ENCODE peak calls at places on chromosomes 12 and 14, in six cellular contexts. E is Daoy, L is tibial artery, U is HCT116, N is RPMI7951, C is HEK293T. K is an unnamed sample.

GRCh38 chr12:52338241-52338960 is 17.2 kb upstream of the KRT83 start:
- DNase-seq in E (no peak), L (no peak), U (no peak), N (no peak), C (no peak), K (peak)

GRCh38 chr12:40325349-40325960 is 100.7 kb downstream of the LRRK2 start:
- DNase-seq in E (peak), L (no peak), U (peak), N (peak), C (peak), K (no peak)

GRCh38 chr14:70177092-70177491 is 11.7 kb downstream of the SLC8A3 start:
- DNase-seq in E (no peak), L (no peak), U (no peak), N (no peak), C (no peak), K (no peak)

GRCh38 chr14:29463727-29464370 is 463.8 kb downstream of the PRKD1 start:
- DNase-seq in E (peak), L (no peak), U (no peak), N (no peak), C (peak), K (no peak)

GRCh38 chr14:105436891-105437722 is 17.5 kb downstream of the MTA1 start:
- DNase-seq in E (no peak), L (no peak), U (no peak), N (no peak), C (no peak), K (no peak)

GRCh38 chr12:6919588-6919987 is 5.2 kb downstream of the ENO2 start:
- DNase-seq in E (no peak), L (no peak), U (no peak), N (no peak), C (no peak), K (no peak)

GRCh38 chr14:66507181-66507721 is 696 bp upstream of the GPHN start:
- DNase-seq in E (no peak), L (no peak), U (peak), N (no peak), C (no peak), K (no peak)

GRCh38 chr12:1644523-1645438 is 15.8 kb downstream of the WNT5B start:
- DNase-seq in E (peak), L (peak), U (no peak), N (peak), C (no peak), K (no peak)

GRCh38 chr12:65420941-65421340 is 142.5 kb downstream of the MSRB3 start:
- DNase-seq in E (no peak), L (no peak), U (no peak), N (peak), C (no peak), K (no peak)

GRCh38 chr12:70719672-70720420 is 82.6 kb upstream of the PTPRB start:
- DNase-seq in E (peak), L (peak), U (no peak), N (peak), C (peak), K (no peak)

GRCh38 chr12:89040146-89040964 is 311.9 kb downstream of the DUSP6 start:
- DNase-seq in E (peak), L (no peak), U (no peak), N (peak), C (peak), K (no peak)

GRCh38 chr12:11901687-11902524 is 168.8 kb upstream of the BCL2L14 start:
- DNase-seq in E (no peak), L (no peak), U (no peak), N (no peak), C (no peak), K (no peak)

GRCh38 chr12:6336859-6337744 is 4.8 kb downstream of the TNFRSF1A start:
- DNase-seq in E (peak), L (no peak), U (no peak), N (peak), C (no peak), K (no peak)

GRCh38 chr12:99959549-99960170 is 25.1 kb downstream of the ANKS1B start:
- DNase-seq in E (peak), L (no peak), U (no peak), N (no peak), C (no peak), K (no peak)

GRCh38 chr14:41785696-41786095 is 179.0 kb downstream of the LRFN5 start:
- DNase-seq in E (peak), L (no peak), U (no peak), N (no peak), C (peak), K (no peak)

GRCh38 chr14:56057071-56057865 is 60.9 kb upstream of the PELI2 start:
- DNase-seq in E (no peak), L (no peak), U (no peak), N (no peak), C (no peak), K (no peak)

GRCh38 chr12:78118036-78118435 is 287.3 kb downstream of the NAV3 start:
- DNase-seq in E (no peak), L (no peak), U (no peak), N (no peak), C (peak), K (no peak)

GRCh38 chr12:104763163-104763805 is 194.8 kb downstream of the SLC41A2 start:
- DNase-seq in E (peak), L (no peak), U (no peak), N (peak), C (no peak), K (no peak)

GRCh38 chr14:77221241-77221871 is 39.8 kb downstream of the TMEM63C start:
- DNase-seq in E (no peak), L (no peak), U (no peak), N (no peak), C (no peak), K (no peak)

GRCh38 chr12:105317942-105318614 is 12.4 kb upstream of the C12orf75 start:
- DNase-seq in E (no peak), L (no peak), U (no peak), N (peak), C (no peak), K (no peak)

GRCh38 chr12:95213928-95214327 is 3.3 kb downstream of the FGD6 start:
- DNase-seq in E (no peak), L (no peak), U (no peak), N (no peak), C (no peak), K (no peak)

GRCh38 chr12:106487664-106488063 is 95.1 kb upstream of the RFX4 start:
- DNase-seq in E (no peak), L (no peak), U (no peak), N (no peak), C (no peak), K (no peak)

GRCh38 chr12:127810026-127810425 is 456.9 kb upstream of the TMEM132C start:
- DNase-seq in E (peak), L (no peak), U (no peak), N (peak), C (no peak), K (no peak)

GRCh38 chr12:49019435-49020317 is 1.1 kb upstream of the PRKAG1 start:
- DNase-seq in E (peak), L (no peak), U (no peak), N (peak), C (peak), K (no peak)

GRCh38 chr12:104177663-104178501 is 37.7 kb upstream of the TXNRD1 start:
- DNase-seq in E (peak), L (peak), U (peak), N (peak), C (no peak), K (no peak)

GRCh38 chr12:65565601-65566560 is 258.4 kb upstream of the HMGA2 start:
- DNase-seq in E (peak), L (no peak), U (no peak), N (peak), C (no peak), K (no peak)

GRCh38 chr14:21300892-21301291 is 21.0 kb downstream of the RPGRIP1 start:
- DNase-seq in E (peak), L (no peak), U (no peak), N (no peak), C (no peak), K (no peak)

GRCh38 chr14:22982013-22982476 is 306 bp downstream of the AJUBA start:
- DNase-seq in E (no peak), L (no peak), U (no peak), N (no peak), C (no peak), K (no peak)

GRCh38 chr12:41992029-41992428 is 152.6 kb downstream of the GXYLT1 start:
- DNase-seq in E (no peak), L (no peak), U (no peak), N (no peak), C (no peak), K (no peak)

K was measured in cardiac septum.